ENCODE peak calls at places on chromosomes 7 and 10, in four cellular contexts. U is neural crest cell, M is substantia nigra, N is heart right ventricle. I is an unnamed sample.

GRCh38 chr7:155816192-155816508 is 3.9 kb upstream of the SHH start:
- DNase-seq in U (no peak), M (no peak), N (no peak), I (no peak)

GRCh38 chr10:72171175-72171630 is 44.6 kb upstream of the ANAPC16 start:
- DNase-seq in U (no peak), M (no peak), N (no peak), I (no peak)

GRCh38 chr7:27174077-27175004 is at the start of gene HOXA10:
- DNase-seq in U (no peak), M (no peak), N (no peak), I (peak; percentile 61)

GRCh38 chr7:27636326-27637006 is 26.2 kb downstream of the HIBADH start:
- DNase-seq in U (no peak), M (no peak), N (no peak), I (peak; percentile 23)

GRCh38 chr7:74138945-74139843 is 35.0 kb upstream of the EIF4H start:
- DNase-seq in U (no peak), M (no peak), N (no peak), I (no peak)

GRCh38 chr7:17183630-17184328 is 114.7 kb upstream of the AHR start:
- DNase-seq in U (no peak), M (no peak), N (no peak), I (no peak)

GRCh38 chr7:155027879-155028278 is 25.0 kb upstream of the PAXIP1 start:
- DNase-seq in U (no peak), M (no peak), N (no peak), I (no peak)

GRCh38 chr10:89427629-89428028 is 13.3 kb downstream of the IFIT5 start:
- DNase-seq in U (no peak), M (no peak), N (no peak), I (no peak)

GRCh38 chr7:157124655-157125054 is 14.1 kb upstream of the UBE3C start:
- DNase-seq in U (no peak), M (no peak), N (no peak), I (no peak)